ENCODE peak calls at places on chromosomes 5 and 9, in six cellular contexts. One of them, this sample, is unnamed.

GRCh38 chr9:72462340-72462739 is 59.1 kb upstream of the TMC1 start:
- DNase-seq in KG1: no peak
- DNase-seq in Peyer's patch: no peak
- DNase-seq in neural crest cell: no peak
- DNase-seq in tibial nerve: no peak
- DNase-seq in heart left ventricle: no peak
- DNase-seq in this sample: no peak

GRCh38 chr5:132840896-132841818 is 10.7 kb upstream of the SHROOM1 start:
- DNase-seq in KG1: no peak
- DNase-seq in Peyer's patch: no peak
- DNase-seq in neural crest cell: no peak
- DNase-seq in tibial nerve: no peak
- DNase-seq in heart left ventricle: no peak
- DNase-seq in this sample: no peak

GRCh38 chr5:61177716-61178115 is 15.4 kb upstream of the SMIM15 start:
- DNase-seq in KG1: no peak
- DNase-seq in Peyer's patch: no peak
- DNase-seq in neural crest cell: no peak
- DNase-seq in tibial nerve: no peak
- DNase-seq in heart left ventricle: no peak
- DNase-seq in this sample: no peak

GRCh38 chr9:109705515-109705914 is 74.5 kb upstream of the PALM2AKAP2 start:
- DNase-seq in KG1: no peak
- DNase-seq in Peyer's patch: no peak
- DNase-seq in neural crest cell: no peak
- DNase-seq in tibial nerve: no peak
- DNase-seq in heart left ventricle: no peak
- DNase-seq in this sample: no peak

GRCh38 chr9:107929439-107929838 is 439.9 kb upstream of the KLF4 start:
- DNase-seq in KG1: no peak
- DNase-seq in Peyer's patch: no peak
- DNase-seq in neural crest cell: no peak
- DNase-seq in tibial nerve: peak
- DNase-seq in heart left ventricle: peak
- DNase-seq in this sample: peak

GRCh38 chr5:103059525-103059924 is 60.4 kb downstream of the GIN1 start:
- DNase-seq in KG1: no peak
- DNase-seq in Peyer's patch: no peak
- DNase-seq in neural crest cell: no peak
- DNase-seq in tibial nerve: no peak
- DNase-seq in heart left ventricle: no peak
- DNase-seq in this sample: no peak

GRCh38 chr9:72396247-72397091 is 31.5 kb upstream of the ZFAND5 start:
- DNase-seq in KG1: no peak
- DNase-seq in Peyer's patch: no peak
- DNase-seq in neural crest cell: no peak
- DNase-seq in tibial nerve: no peak
- DNase-seq in heart left ventricle: no peak
- DNase-seq in this sample: no peak

GRCh38 chr9:3436629-3437028 is 89.2 kb downstream of the RFX3 start:
- DNase-seq in KG1: no peak
- DNase-seq in Peyer's patch: no peak
- DNase-seq in neural crest cell: no peak
- DNase-seq in tibial nerve: no peak
- DNase-seq in heart left ventricle: no peak
- DNase-seq in this sample: no peak

GRCh38 chr5:133807348-133807747 is 161.1 kb downstream of the C5orf15 start:
- DNase-seq in KG1: no peak
- DNase-seq in Peyer's patch: no peak
- DNase-seq in neural crest cell: no peak
- DNase-seq in tibial nerve: no peak
- DNase-seq in heart left ventricle: no peak
- DNase-seq in this sample: no peak

GRCh38 chr9:84699897-84700395 is 30.4 kb downstream of the NTRK2 start:
- DNase-seq in KG1: no peak
- DNase-seq in Peyer's patch: no peak
- DNase-seq in neural crest cell: no peak
- DNase-seq in tibial nerve: no peak
- DNase-seq in heart left ventricle: no peak
- DNase-seq in this sample: no peak

GRCh38 chr9:91220491-91221135 is 141.1 kb downstream of the AUH start:
- DNase-seq in KG1: no peak
- DNase-seq in Peyer's patch: no peak
- DNase-seq in neural crest cell: no peak
- DNase-seq in tibial nerve: no peak
- DNase-seq in heart left ventricle: peak
- DNase-seq in this sample: no peak

GRCh38 chr9:107691649-107692048 is 202.1 kb upstream of the KLF4 start:
- DNase-seq in KG1: no peak
- DNase-seq in Peyer's patch: no peak
- DNase-seq in neural crest cell: no peak
- DNase-seq in tibial nerve: no peak
- DNase-seq in heart left ventricle: no peak
- DNase-seq in this sample: no peak

GRCh38 chr5:134833340-134834032 is 12.3 kb upstream of the C5orf24 start:
- DNase-seq in KG1: no peak
- DNase-seq in Peyer's patch: no peak
- DNase-seq in neural crest cell: no peak
- DNase-seq in tibial nerve: no peak
- DNase-seq in heart left ventricle: no peak
- DNase-seq in this sample: no peak

GRCh38 chr5:98209418-98209817 is 564.0 kb upstream of the RGMB start:
- DNase-seq in KG1: no peak
- DNase-seq in Peyer's patch: no peak
- DNase-seq in neural crest cell: no peak
- DNase-seq in tibial nerve: no peak
- DNase-seq in heart left ventricle: no peak
- DNase-seq in this sample: no peak

GRCh38 chr9:83198336-83198735 is 135.4 kb upstream of the RASEF start:
- DNase-seq in KG1: no peak
- DNase-seq in Peyer's patch: no peak
- DNase-seq in neural crest cell: no peak
- DNase-seq in tibial nerve: no peak
- DNase-seq in heart left ventricle: no peak
- DNase-seq in this sample: no peak

GRCh38 chr9:34458967-34459355 is 356 bp downstream of the DNAI1 start:
- DNase-seq in KG1: no peak
- DNase-seq in Peyer's patch: no peak
- DNase-seq in neural crest cell: no peak
- DNase-seq in tibial nerve: no peak
- DNase-seq in heart left ventricle: no peak
- DNase-seq in this sample: no peak

GRCh38 chr5:139561655-139562451 is 714 bp downstream of the UBE2D2 start:
- DNase-seq in KG1: no peak
- DNase-seq in Peyer's patch: peak
- DNase-seq in neural crest cell: peak
- DNase-seq in tibial nerve: peak
- DNase-seq in heart left ventricle: peak
- DNase-seq in this sample: peak

This sample was measured in stomach.